ENCODE peak calls at places on chromosome 19, in ten cellular contexts. U is fibroblast of the aortic adventitia; N is GM06990; C is mesothelial cell of epicardium; T is effector CD4-positive, alpha-beta T cell; F is CD8-positive, alpha-beta memory T cell; L is HFF-Myc; P is activated CD4-positive, alpha-beta T cell treated with anti-CD3 and anti-CD28 coated beads, Interleukin-2, amount 10 ng/mL, durations not matched to agents 24 days and 14 days; W is posterior cingulate gyrus; E is Caki2. H is an unnamed sample.
A peak's percentile ranks its signal among the peaks of the same experiment; 100 is the strongest.

GRCh38 chr19:42024622-42025111 is 30.6 kb upstream of the ATP1A3 start:
- DNase-seq in U (peak; percentile 66), N (no peak), C (no peak), T (no peak), F (no peak), L (no peak), P (no peak), W (no peak), E (no peak), H (no peak)

GRCh38 chr19:5695649-5696195 is 5.6 kb downstream of the RPL36 start:
- DNase-seq in U (no peak), N (no peak), C (no peak), T (no peak), F (no peak), L (no peak), P (no peak), W (no peak), E (no peak), H (peak; percentile 72)

GRCh38 chr19:18606281-18607221 is at the start of gene CRLF1:
- DNase-seq in U (no peak), N (no peak), C (no peak), T (no peak), F (no peak), L (no peak), P (no peak), W (no peak), E (no peak), H (peak; percentile 85)

GRCh38 chr19:14530005-14530348 is 583 bp downstream of the TECR start:
- DNase-seq in U (no peak), N (no peak), C (no peak), T (peak; percentile 17), F (peak; percentile 49), L (no peak), P (no peak), W (no peak), E (no peak), H (no peak)

GRCh38 chr19:15245370-15246197 is 13.3 kb upstream of the EPHX3 start:
- DNase-seq in U (no peak), N (no peak), C (no peak), T (no peak), F (no peak), L (no peak), P (no peak), W (no peak), E (no peak), H (no peak)

GRCh38 chr19:45809643-45810159 is 5.4 kb downstream of the RSPH6A start:
- DNase-seq in U (peak; percentile 71), N (peak; percentile 67), C (no peak), T (no peak), F (no peak), L (peak; percentile 92), P (no peak), W (no peak), E (peak; percentile 84), H (peak; percentile 61)

GRCh38 chr19:18990128-18990708 is 43.1 kb downstream of the SUGP2 start:
- DNase-seq in U (no peak), N (no peak), C (no peak), T (no peak), F (no peak), L (no peak), P (no peak), W (no peak), E (no peak), H (peak; percentile 62)

GRCh38 chr19:18401580-18402112 is 4.2 kb upstream of the LRRC25 start:
- DNase-seq in U (peak; percentile 78), N (peak; percentile 66), C (no peak), T (no peak), F (no peak), L (no peak), P (no peak), W (no peak), E (peak; percentile 91), H (peak; percentile 81)

H was measured in H7.